ENCODE peak calls at places on chromosomes 12 and 14, in eight cellular contexts. Z is AG04450; X is LoVo; M is prostate gland; G is COR-L47; O is stimulated activated CD4-positive, alpha-beta T cell treated with anti-CD3 and anti-CD28 coated beads, Interleukin-12 subunit alpha, Interleukin-12 subunit beta, amount 100 ng/mL, for 4 hours; F is Calu3; C is B cell. R is an unnamed sample.

GRCh38 chr12:7091660-7092228 is 501 bp downstream of the C1R start:
- DNase-seq in F (no peak), O (no peak), G (no peak), Z (no peak), M (no peak), C (no peak), X (no peak), R (no peak)

GRCh38 chr14:33836895-33837577 is 113.8 kb downstream of the EGLN3 start:
- DNase-seq in F (no peak), G (no peak), M (no peak), C (no peak), X (no peak), O (no peak), Z (no peak), R (no peak)

GRCh38 chr14:79534703-79535353 is 676.5 kb downstream of the DIO2 start:
- DNase-seq in X (no peak), M (no peak), O (no peak), F (no peak), C (no peak), G (no peak), Z (no peak), R (no peak)

GRCh38 chr12:69027411-69027811 is 94.4 kb upstream of the CPM start:
- DNase-seq in Z (no peak), M (no peak), X (no peak), F (no peak), C (no peak), G (no peak), O (no peak), R (no peak)

GRCh38 chr14:80003138-80003537 is 208.2 kb downstream of the DIO2 start:
- DNase-seq in F (no peak), Z (peak), M (peak), C (no peak), O (no peak), G (no peak), X (no peak), R (peak)

GRCh38 chr14:102501751-102502315 is 7.7 kb downstream of the ANKRD9 start:
- DNase-seq in O (no peak), X (no peak), M (no peak), G (no peak), Z (no peak), F (no peak), C (peak), R (peak)

GRCh38 chr12:68310370-68310769 is 21.8 kb downstream of the MDM1 start:
- DNase-seq in F (no peak), Z (peak), G (no peak), X (no peak), O (no peak), C (no peak), M (no peak), R (no peak)

GRCh38 chr14:67622675-67623074 is 3.0 kb downstream of the ARG2 start:
- DNase-seq in F (no peak), G (no peak), X (no peak), O (no peak), Z (no peak), C (no peak), M (peak), R (no peak)

GRCh38 chr12:124321556-124322270 is 26.8 kb downstream of the RFLNA start:
- DNase-seq in Z (no peak), X (no peak), M (no peak), F (no peak), O (no peak), G (no peak), C (no peak), R (no peak)

GRCh38 chr12:8475508-8475907 is 19.7 kb downstream of the CLEC6A start:
- DNase-seq in Z (no peak), X (no peak), O (no peak), G (no peak), C (no peak), M (no peak), F (no peak), R (no peak)

GRCh38 chr14:25246751-25247150 is 196.8 kb upstream of the STXBP6 start:
- DNase-seq in F (no peak), C (no peak), X (no peak), O (no peak), M (no peak), Z (no peak), G (no peak), R (no peak)

GRCh38 chr14:89368490-89369477 is 48.2 kb downstream of the FOXN3 start:
- DNase-seq in X (no peak), G (no peak), C (no peak), O (no peak), F (no peak), Z (no peak), M (no peak), R (peak)